ENCODE peak calls at places on chromosomes 11 and 22, in seven cellular contexts. X is stimulated activated CD4-positive, alpha-beta T cell treated with anti-CD3 and anti-CD28 coated beads, Interleukin-1b, Interleukin-23, amount 100 ng/mL, for 1 hour; W is left ventricle myocardium superior; R is heart left ventricle; G is naive thymus-derived CD8-positive, alpha-beta T cell; P is AG08396; E is fibroblast of the conjunctiva. N is an unnamed sample.

GRCh38 chr11:75283391-75283931 is 42.9 kb downstream of the TPBGL start:
- DNase-seq in P (no peak), W (peak), G (no peak), X (no peak), R (no peak), E (no peak), N (no peak)

GRCh38 chr11:35038211-35038930 is 100.6 kb upstream of the CD44 start:
- DNase-seq in P (no peak), G (no peak), R (no peak), X (no peak), E (no peak), W (no peak), N (no peak)

GRCh38 chr11:79335681-79336080 is 105.1 kb downstream of the TENM4 start:
- DNase-seq in W (no peak), E (no peak), P (no peak), G (no peak), R (no peak), X (no peak), N (no peak)

GRCh38 chr22:49519117-49519737 is 308.4 kb downstream of the BRD1 start:
- DNase-seq in E (no peak), P (no peak), W (no peak), R (no peak), G (no peak), X (no peak), N (no peak)

GRCh38 chr11:119316017-119316728 is 757 bp downstream of the MCAM start:
- DNase-seq in G (no peak), R (peak), E (no peak), P (no peak), W (peak), X (no peak), N (no peak)

GRCh38 chr11:34654491-34655334 is 33.8 kb downstream of the EHF start:
- DNase-seq in P (peak), R (no peak), E (no peak), X (no peak), G (no peak), W (peak), N (no peak)

GRCh38 chr11:1819115-1819514 is 15.7 kb upstream of the SYT8 start:
- DNase-seq in E (no peak), P (no peak), X (no peak), W (no peak), G (no peak), R (no peak), N (no peak)

GRCh38 chr11:111372538-111372937 is 6.5 kb downstream of the POU2AF1 start:
- DNase-seq in X (no peak), P (no peak), W (no peak), E (no peak), R (no peak), G (no peak), N (no peak)

GRCh38 chr11:70466154-70466553 is 67.8 kb downstream of the CTTN start:
- DNase-seq in W (no peak), P (no peak), E (no peak), R (no peak), X (no peak), G (no peak), N (no peak)

GRCh38 chr11:70504246-70505020 is 106.1 kb downstream of the CTTN start:
- DNase-seq in P (no peak), R (no peak), X (no peak), W (peak), G (no peak), E (no peak), N (no peak)

GRCh38 chr11:116459644-116460043 is 313.1 kb downstream of the BUD13 start:
- DNase-seq in E (no peak), G (no peak), X (no peak), W (no peak), P (no peak), R (no peak), N (no peak)

GRCh38 chr11:69014084-69014935 is 1.3 kb upstream of the MRGPRF start:
- DNase-seq in R (peak), W (peak), P (peak), E (no peak), X (no peak), G (no peak), N (peak)

GRCh38 chr11:27473017-27473406 is 422 bp upstream of the LGR4 start:
- DNase-seq in E (no peak), G (no peak), P (no peak), W (no peak), X (no peak), R (no peak), N (no peak)

GRCh38 chr11:70073881-70074371 is 4.2 kb upstream of the ANO1 start:
- DNase-seq in X (no peak), W (no peak), P (peak), R (peak), G (no peak), E (no peak), N (no peak)

GRCh38 chr11:78993800-78994430 is 419.3 kb upstream of the NARS2 start:
- DNase-seq in X (no peak), E (no peak), P (no peak), R (no peak), G (no peak), W (no peak), N (no peak)

GRCh38 chr11:61513143-61513740 is 4.7 kb downstream of the LRRC10B start:
- DNase-seq in P (no peak), X (no peak), R (no peak), W (no peak), E (no peak), G (no peak), N (no peak)

GRCh38 chr11:134654161-134654915 is 242.3 kb upstream of the B3GAT1 start:
- DNase-seq in W (no peak), E (no peak), G (no peak), P (no peak), X (no peak), R (no peak), N (no peak)

GRCh38 chr11:123616505-123617198 is 37.8 kb downstream of the SCN3B start:
- DNase-seq in E (no peak), W (peak), P (peak), R (peak), X (no peak), G (no peak), N (no peak)

GRCh38 chr22:30829901-30830550 is 135.4 kb downstream of the OSBP2 start:
- DNase-seq in X (no peak), P (peak), E (peak), G (no peak), R (no peak), W (no peak), N (peak)

GRCh38 chr11:134439181-134439580 is 27.1 kb upstream of the B3GAT1 start:
- DNase-seq in X (no peak), P (no peak), E (no peak), W (no peak), G (no peak), R (no peak), N (no peak)

GRCh38 chr11:8241373-8242112 is 22.1 kb downstream of the LMO1 start:
- DNase-seq in R (no peak), W (no peak), G (no peak), E (no peak), P (no peak), X (no peak), N (no peak)

GRCh38 chr22:49624421-49625177 is 203.1 kb downstream of the BRD1 start:
- DNase-seq in X (no peak), W (peak), G (no peak), R (no peak), P (no peak), E (no peak), N (no peak)

GRCh38 chr11:67545280-67545679 is 22.0 kb upstream of the CABP2 start:
- DNase-seq in X (no peak), P (no peak), E (no peak), G (no peak), R (peak), W (peak), N (no peak)

GRCh38 chr11:17890333-17890732 is 122.5 kb downstream of the SERGEF start:
- DNase-seq in E (no peak), G (no peak), P (no peak), W (no peak), R (no peak), X (no peak), N (no peak)

GRCh38 chr11:44033411-44033850 is 14.3 kb upstream of the ACCSL start:
- DNase-seq in E (no peak), W (no peak), X (no peak), R (no peak), P (no peak), G (no peak), N (no peak)

GRCh38 chr11:12746593-12747097 is 72.4 kb downstream of the TEAD1 start:
- DNase-seq in G (no peak), X (no peak), W (peak), P (peak), R (peak), E (peak), N (peak)

GRCh38 chr22:37618072-37618656 is 9.5 kb downstream of the GGA1 start:
- DNase-seq in X (no peak), P (no peak), E (no peak), G (no peak), W (no peak), R (no peak), N (no peak)

GRCh38 chr11:638616-639323 is 1.7 kb downstream of the DRD4 start:
- DNase-seq in G (no peak), X (no peak), P (no peak), W (no peak), R (no peak), E (no peak), N (no peak)

GRCh38 chr11:19938866-19939265 is 221.4 kb downstream of the DBX1 start:
- DNase-seq in R (no peak), X (no peak), E (no peak), W (no peak), P (no peak), G (no peak), N (no peak)

GRCh38 chr11:68440254-68440653 is 20.3 kb upstream of the PPP6R3 start:
- DNase-seq in W (no peak), G (no peak), X (no peak), E (no peak), R (no peak), P (no peak), N (peak)

N was measured in brain pericyte.